ENCODE peak calls at places on chromosomes 11 and 22, in eight cellular contexts. One of them, this sample, is unnamed. For H3K4me1, the result is how much of the 10 kb centered on the place peaks cover.

GRCh38 chr11:61893981-61894380 is 2.6 kb upstream of the FADS3 start:
- DNase-seq in sigmoid colon: no peak
- DNase-seq in cardiac muscle cell: peak
- DNase-seq in small intestine: no peak
- DNase-seq in HCT116: no peak
- DNase-seq in mucosa of descending colon: no peak
- DNase-seq in IMR-90: peak
- DNase-seq in uterus: no peak
- DNase-seq in this sample: no peak

GRCh38 chr11:48167380-48167779 is 49.2 kb upstream of the OR4B1 start:
- DNase-seq in mucosa of descending colon: no peak
- DNase-seq in uterus: no peak
- DNase-seq in sigmoid colon: no peak
- DNase-seq in IMR-90: no peak
- DNase-seq in cardiac muscle cell: no peak
- DNase-seq in small intestine: no peak
- DNase-seq in HCT116: no peak
- DNase-seq in this sample: no peak

GRCh38 chr11:128629516-128630106 is 42.3 kb upstream of the ETS1 start:
- DNase-seq in HCT116: no peak
- DNase-seq in IMR-90: peak
- DNase-seq in cardiac muscle cell: no peak
- DNase-seq in uterus: no peak
- DNase-seq in small intestine: no peak
- DNase-seq in sigmoid colon: no peak
- DNase-seq in mucosa of descending colon: no peak
- DNase-seq in this sample: no peak

GRCh38 chr22:49101225-49101624 is 726.4 kb downstream of the BRD1 start:
- DNase-seq in sigmoid colon: no peak
- DNase-seq in mucosa of descending colon: no peak
- DNase-seq in cardiac muscle cell: no peak
- DNase-seq in uterus: no peak
- DNase-seq in HCT116: no peak
- DNase-seq in small intestine: no peak
- DNase-seq in IMR-90: no peak
- DNase-seq in this sample: no peak

GRCh38 chr22:30226192-30226832 is 20.2 kb downstream of the LIF start:
- DNase-seq in HCT116: no peak
- DNase-seq in mucosa of descending colon: no peak
- DNase-seq in cardiac muscle cell: no peak
- DNase-seq in uterus: no peak
- DNase-seq in small intestine: no peak
- DNase-seq in sigmoid colon: no peak
- DNase-seq in IMR-90: peak
- DNase-seq in this sample: no peak

GRCh38 chr22:30305906-30306628 is 16.8 kb upstream of the CASTOR1 start:
- DNase-seq in mucosa of descending colon: no peak
- DNase-seq in sigmoid colon: no peak
- DNase-seq in small intestine: peak
- DNase-seq in IMR-90: no peak
- DNase-seq in HCT116: no peak
- DNase-seq in cardiac muscle cell: no peak
- DNase-seq in uterus: no peak
- DNase-seq in this sample: peak

GRCh38 chr11:63999349-64000025 is 13.2 kb downstream of the OTUB1 start:
- DNase-seq in cardiac muscle cell: peak
- DNase-seq in IMR-90: no peak
- DNase-seq in uterus: peak
- DNase-seq in small intestine: peak
- DNase-seq in HCT116: no peak
- DNase-seq in mucosa of descending colon: peak
- DNase-seq in sigmoid colon: peak
- DNase-seq in this sample: peak

GRCh38 chr11:114366331-114367243 is 33.7 kb downstream of the C11orf71 start:
- DNase-seq in small intestine: no peak
- DNase-seq in HCT116: no peak
- DNase-seq in mucosa of descending colon: no peak
- DNase-seq in uterus: no peak
- DNase-seq in cardiac muscle cell: peak
- DNase-seq in IMR-90: peak
- DNase-seq in sigmoid colon: no peak
- DNase-seq in this sample: no peak

GRCh38 chr11:102546923-102547471 is 16.4 kb upstream of the MMP7 start:
- DNase-seq in mucosa of descending colon: no peak
- DNase-seq in small intestine: no peak
- DNase-seq in sigmoid colon: no peak
- DNase-seq in HCT116: no peak
- DNase-seq in IMR-90: no peak
- DNase-seq in cardiac muscle cell: no peak
- DNase-seq in uterus: no peak
- DNase-seq in this sample: no peak
- H3K4me1 ChIP-seq in mucosa of descending colon: under half
- H3K4me1 ChIP-seq in small intestine: under half
- H3K4me1 ChIP-seq in sigmoid colon: under half
- H3K4me1 ChIP-seq in HCT116: under half
- H3K4me1 ChIP-seq in IMR-90: under half
- H3K4me1 ChIP-seq in cardiac muscle cell: under half
- H3K4me1 ChIP-seq in uterus: under half
- H3K4me1 ChIP-seq in this sample: under half

GRCh38 chr11:10303558-10304363 is 1.1 kb upstream of the ADM start:
- DNase-seq in HCT116: no peak
- DNase-seq in cardiac muscle cell: peak
- DNase-seq in IMR-90: peak
- DNase-seq in mucosa of descending colon: peak
- DNase-seq in uterus: no peak
- DNase-seq in sigmoid colon: no peak
- DNase-seq in small intestine: peak
- DNase-seq in this sample: peak
- H3K4me1 ChIP-seq in HCT116: under half
- H3K4me1 ChIP-seq in cardiac muscle cell: under half
- H3K4me1 ChIP-seq in IMR-90: under half
- H3K4me1 ChIP-seq in mucosa of descending colon: under half
- H3K4me1 ChIP-seq in uterus: under half
- H3K4me1 ChIP-seq in sigmoid colon: under half
- H3K4me1 ChIP-seq in small intestine: under half
- H3K4me1 ChIP-seq in this sample: half or more

GRCh38 chr11:3156282-3156660 is 8.8 kb downstream of the OSBPL5 start:
- DNase-seq in sigmoid colon: peak
- DNase-seq in cardiac muscle cell: no peak
- DNase-seq in HCT116: no peak
- DNase-seq in small intestine: no peak
- DNase-seq in uterus: no peak
- DNase-seq in IMR-90: no peak
- DNase-seq in mucosa of descending colon: peak
- DNase-seq in this sample: no peak

GRCh38 chr11:3156661-3157311 is 8.3 kb downstream of the OSBPL5 start:
- DNase-seq in uterus: no peak
- DNase-seq in sigmoid colon: peak
- DNase-seq in small intestine: no peak
- DNase-seq in cardiac muscle cell: no peak
- DNase-seq in HCT116: no peak
- DNase-seq in IMR-90: no peak
- DNase-seq in mucosa of descending colon: peak
- DNase-seq in this sample: no peak

GRCh38 chr11:3155216-3155615 is 9.9 kb downstream of the OSBPL5 start:
- DNase-seq in uterus: no peak
- DNase-seq in small intestine: no peak
- DNase-seq in cardiac muscle cell: no peak
- DNase-seq in IMR-90: no peak
- DNase-seq in sigmoid colon: no peak
- DNase-seq in HCT116: no peak
- DNase-seq in mucosa of descending colon: peak
- DNase-seq in this sample: no peak

GRCh38 chr11:3154001-3154599 is 11.0 kb downstream of the OSBPL5 start:
- DNase-seq in uterus: no peak
- DNase-seq in sigmoid colon: no peak
- DNase-seq in mucosa of descending colon: peak
- DNase-seq in IMR-90: no peak
- DNase-seq in HCT116: no peak
- DNase-seq in cardiac muscle cell: no peak
- DNase-seq in small intestine: no peak
- DNase-seq in this sample: no peak

GRCh38 chr11:3155691-3156258 is 9.3 kb downstream of the OSBPL5 start:
- DNase-seq in IMR-90: no peak
- DNase-seq in uterus: no peak
- DNase-seq in small intestine: no peak
- DNase-seq in cardiac muscle cell: peak
- DNase-seq in sigmoid colon: peak
- DNase-seq in mucosa of descending colon: peak
- DNase-seq in HCT116: no peak
- DNase-seq in this sample: no peak
- H3K4me1 ChIP-seq in IMR-90: half or more
- H3K4me1 ChIP-seq in uterus: under half
- H3K4me1 ChIP-seq in small intestine: under half
- H3K4me1 ChIP-seq in cardiac muscle cell: half or more
- H3K4me1 ChIP-seq in sigmoid colon: half or more
- H3K4me1 ChIP-seq in mucosa of descending colon: under half
- H3K4me1 ChIP-seq in HCT116: under half
- H3K4me1 ChIP-seq in this sample: under half

DNA sequence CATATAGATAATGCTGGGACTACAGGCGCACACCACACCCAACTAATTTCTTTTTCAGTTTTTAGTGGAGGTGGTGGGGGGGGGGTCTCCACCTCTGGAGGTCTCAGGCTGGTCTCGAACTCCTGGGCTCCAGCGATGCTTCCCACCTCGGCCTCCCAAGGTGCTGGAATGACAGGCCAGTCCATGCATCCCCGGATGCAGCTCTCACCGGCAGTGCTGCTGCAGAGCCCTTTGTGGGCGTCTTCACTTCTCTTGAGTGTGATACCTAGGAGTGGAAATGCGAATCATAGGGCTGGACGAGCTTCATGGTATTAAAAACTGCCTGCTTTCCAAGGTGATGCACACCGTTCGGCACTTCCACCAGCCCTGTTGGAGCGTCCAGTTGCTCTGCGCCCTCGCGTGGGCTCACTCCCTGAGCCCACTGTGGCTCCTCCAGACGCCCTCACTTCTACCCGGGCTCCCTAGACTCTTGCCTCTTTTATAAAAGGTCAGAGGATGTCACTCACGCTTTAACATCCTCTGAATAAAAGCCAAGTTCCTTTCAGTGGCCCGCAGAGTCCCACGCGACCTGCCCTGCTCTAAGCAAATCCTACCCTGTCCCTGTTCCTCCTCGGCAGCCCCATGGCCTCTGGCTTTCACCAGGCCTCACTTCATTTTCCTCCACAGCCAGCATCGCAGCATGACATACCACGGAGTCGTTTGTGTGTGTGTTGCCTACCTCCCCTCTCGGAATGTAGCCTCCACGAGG is 833 bp upstream of the BID start:
- DNase-seq in HCT116: no peak
- DNase-seq in cardiac muscle cell: no peak
- DNase-seq in IMR-90: no peak
- DNase-seq in mucosa of descending colon: peak
- DNase-seq in small intestine: no peak
- DNase-seq in uterus: no peak
- DNase-seq in sigmoid colon: no peak
- DNase-seq in this sample: no peak
- H3K4me1 ChIP-seq in HCT116: under half
- H3K4me1 ChIP-seq in cardiac muscle cell: under half
- H3K4me1 ChIP-seq in IMR-90: under half
- H3K4me1 ChIP-seq in mucosa of descending colon: under half
- H3K4me1 ChIP-seq in small intestine: under half
- H3K4me1 ChIP-seq in uterus: under half
- H3K4me1 ChIP-seq in sigmoid colon: under half
- H3K4me1 ChIP-seq in this sample: half or more

DNA sequence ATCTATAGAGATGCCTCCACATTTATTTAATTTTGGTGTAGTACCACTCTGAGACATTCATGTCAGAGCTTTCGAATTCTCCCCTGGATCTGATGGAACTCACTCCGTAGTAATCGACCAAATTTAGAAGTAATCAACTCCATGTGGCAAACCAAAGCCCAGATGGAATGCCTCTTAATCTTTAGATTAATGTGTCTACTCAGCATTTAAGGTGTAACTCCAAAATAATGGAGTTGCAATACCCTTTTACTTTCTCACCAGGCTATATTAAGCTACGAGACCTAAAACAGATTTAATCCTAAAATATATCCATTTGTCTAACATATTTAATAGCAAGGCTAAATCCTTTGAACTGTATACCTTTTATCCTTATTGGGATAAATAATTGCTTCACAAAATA is 473.3 kb downstream of the CNTN5 start:
- DNase-seq in HCT116: no peak
- DNase-seq in mucosa of descending colon: no peak
- DNase-seq in cardiac muscle cell: no peak
- DNase-seq in small intestine: no peak
- DNase-seq in uterus: no peak
- DNase-seq in IMR-90: no peak
- DNase-seq in sigmoid colon: no peak
- DNase-seq in this sample: no peak
- H3K4me1 ChIP-seq in HCT116: under half
- H3K4me1 ChIP-seq in mucosa of descending colon: under half
- H3K4me1 ChIP-seq in cardiac muscle cell: under half
- H3K4me1 ChIP-seq in small intestine: under half
- H3K4me1 ChIP-seq in uterus: under half
- H3K4me1 ChIP-seq in IMR-90: under half
- H3K4me1 ChIP-seq in sigmoid colon: under half
- H3K4me1 ChIP-seq in this sample: under half

GRCh38 chr22:20788627-20789344 is 14.9 kb downstream of the SERPIND1 start:
- DNase-seq in IMR-90: no peak
- DNase-seq in cardiac muscle cell: no peak
- DNase-seq in uterus: no peak
- DNase-seq in mucosa of descending colon: no peak
- DNase-seq in HCT116: no peak
- DNase-seq in sigmoid colon: no peak
- DNase-seq in small intestine: no peak
- DNase-seq in this sample: no peak

GRCh38 chr22:20786536-20786979 is 12.6 kb downstream of the SERPIND1 start:
- DNase-seq in sigmoid colon: no peak
- DNase-seq in cardiac muscle cell: no peak
- DNase-seq in uterus: no peak
- DNase-seq in mucosa of descending colon: no peak
- DNase-seq in small intestine: no peak
- DNase-seq in HCT116: no peak
- DNase-seq in IMR-90: no peak
- DNase-seq in this sample: no peak

GRCh38 chr22:20787746-20788626 is 14.1 kb downstream of the SERPIND1 start:
- DNase-seq in small intestine: no peak
- DNase-seq in mucosa of descending colon: no peak
- DNase-seq in IMR-90: no peak
- DNase-seq in cardiac muscle cell: no peak
- DNase-seq in HCT116: no peak
- DNase-seq in sigmoid colon: no peak
- DNase-seq in uterus: no peak
- DNase-seq in this sample: no peak

GRCh38 chr22:20786048-20786447 is 12.1 kb downstream of the SERPIND1 start:
- DNase-seq in uterus: no peak
- DNase-seq in sigmoid colon: no peak
- DNase-seq in HCT116: no peak
- DNase-seq in cardiac muscle cell: no peak
- DNase-seq in IMR-90: no peak
- DNase-seq in mucosa of descending colon: no peak
- DNase-seq in small intestine: no peak
- DNase-seq in this sample: no peak

GRCh38 chr22:20787223-20787622 is 13.3 kb downstream of the SERPIND1 start:
- DNase-seq in uterus: no peak
- DNase-seq in sigmoid colon: no peak
- DNase-seq in HCT116: no peak
- DNase-seq in cardiac muscle cell: no peak
- DNase-seq in IMR-90: no peak
- DNase-seq in small intestine: no peak
- DNase-seq in mucosa of descending colon: no peak
- DNase-seq in this sample: no peak
- H3K4me1 ChIP-seq in uterus: under half
- H3K4me1 ChIP-seq in sigmoid colon: under half
- H3K4me1 ChIP-seq in HCT116: under half
- H3K4me1 ChIP-seq in cardiac muscle cell: under half
- H3K4me1 ChIP-seq in IMR-90: under half
- H3K4me1 ChIP-seq in small intestine: under half
- H3K4me1 ChIP-seq in mucosa of descending colon: under half
- H3K4me1 ChIP-seq in this sample: under half

GRCh38 chr11:75434886-75435570 is 2.0 kb upstream of the KLHL35 start:
- DNase-seq in sigmoid colon: no peak
- DNase-seq in HCT116: no peak
- DNase-seq in IMR-90: no peak
- DNase-seq in small intestine: no peak
- DNase-seq in mucosa of descending colon: peak
- DNase-seq in uterus: no peak
- DNase-seq in cardiac muscle cell: no peak
- DNase-seq in this sample: no peak
- H3K4me1 ChIP-seq in sigmoid colon: under half
- H3K4me1 ChIP-seq in HCT116: under half
- H3K4me1 ChIP-seq in IMR-90: under half
- H3K4me1 ChIP-seq in small intestine: under half
- H3K4me1 ChIP-seq in mucosa of descending colon: under half
- H3K4me1 ChIP-seq in uterus: under half
- H3K4me1 ChIP-seq in cardiac muscle cell: under half
- H3K4me1 ChIP-seq in this sample: under half

This sample was measured in CD4-positive, alpha-beta memory T cell.